ENCODE peak calls at places on chromosomes 5 and 9, in six cellular contexts. A is A549, Y is fibroblast of lung, E is hepatocyte, P is Peyer's patch, W is right atrium auricular region. Z is an unnamed sample.
A peak's percentile ranks its signal among the peaks of the same experiment; 100 is the strongest.

GRCh38 chr5:26227245-26227644 is 811.1 kb downstream of the CDH9 start:
- DNase-seq in A (no peak), Y (no peak), E (no peak), P (no peak), W (no peak), Z (no peak)

GRCh38 chr5:171579849-171580505 is 160.5 kb downstream of the FGF18 start:
- DNase-seq in A (no peak), Y (no peak), E (no peak), P (no peak), W (no peak), Z (no peak)

GRCh38 chr5:67118050-67118620 is 78.5 kb downstream of the CD180 start:
- DNase-seq in A (no peak), Y (no peak), E (no peak), P (no peak), W (no peak), Z (no peak)

GRCh38 chr5:10329421-10329807 is 21.7 kb upstream of the CMBL start:
- DNase-seq in A (no peak), Y (no peak), E (no peak), P (no peak), W (no peak), Z (no peak)

GRCh38 chr5:15495026-15495425 is 5.0 kb upstream of the FBXL7 start:
- DNase-seq in A (no peak), Y (peak; percentile 11), E (no peak), P (no peak), W (no peak), Z (peak; percentile 54)

GRCh38 chr5:150801117-150801927 is 22.8 kb downstream of the SMIM3 start:
- DNase-seq in A (peak; percentile 59), Y (peak; percentile 53), E (peak; percentile 83), P (no peak), W (no peak), Z (peak; percentile 35)

GRCh38 chr9:33852216-33852826 is 35.4 kb downstream of the UBE2R2 start:
- DNase-seq in A (peak; percentile 47), Y (peak; percentile 23), E (peak; percentile 61), P (peak; percentile 70), W (peak; percentile 82), Z (peak; percentile 74)

GRCh38 chr9:33438926-33439511 is 8.4 kb downstream of the AQP3 start:
- DNase-seq in A (no peak), Y (no peak), E (no peak), P (no peak), W (no peak), Z (no peak)

GRCh38 chr5:11520241-11520929 is 383.9 kb downstream of the CTNND2 start:
- DNase-seq in A (no peak), Y (no peak), E (no peak), P (no peak), W (no peak), Z (no peak)

GRCh38 chr5:135364416-135365262 is 34.4 kb downstream of the MACROH2A1 start:
- DNase-seq in A (no peak), Y (no peak), E (no peak), P (no peak), W (no peak), Z (no peak)

GRCh38 chr9:32839013-32839442 is 55.7 kb downstream of the TMEM215 start:
- DNase-seq in A (no peak), Y (no peak), E (no peak), P (no peak), W (no peak), Z (no peak)

GRCh38 chr9:89376741-89377140 is 58.4 kb downstream of the SECISBP2 start:
- DNase-seq in A (no peak), Y (no peak), E (no peak), P (no peak), W (no peak), Z (no peak)

GRCh38 chr9:108374606-108375005 is 481.2 kb downstream of the ACTL7B start:
- DNase-seq in A (no peak), Y (no peak), E (no peak), P (no peak), W (no peak), Z (no peak)

GRCh38 chr9:18437315-18438200 is 36.4 kb upstream of the ADAMTSL1 start:
- DNase-seq in A (no peak), Y (peak; percentile 50), E (peak; percentile 39), P (no peak), W (peak; percentile 71), Z (peak; percentile 10)

GRCh38 chr5:28648108-28648507 is 1609.7 kb upstream of the CDH9 start:
- DNase-seq in A (peak; percentile 19), Y (peak; percentile 35), E (no peak), P (no peak), W (no peak), Z (no peak)

GRCh38 chr9:111917980-111918379 is 21.4 kb downstream of the UGCG start:
- DNase-seq in A (no peak), Y (no peak), E (no peak), P (no peak), W (no peak), Z (no peak)

GRCh38 chr9:130316406-130316805 is 50.8 kb downstream of the HMCN2 start:
- DNase-seq in A (no peak), Y (no peak), E (no peak), P (no peak), W (no peak), Z (no peak)

GRCh38 chr5:140174472-140175366 is at the start of gene CYSTM1:
- DNase-seq in A (peak; percentile 92), Y (peak; percentile 91), E (peak; percentile 100), P (peak; percentile 96), W (peak; percentile 98), Z (peak; percentile 98)

GRCh38 chr9:127779136-127779981 is 893 bp upstream of the SH2D3C start:
- DNase-seq in A (no peak), Y (no peak), E (no peak), P (peak; percentile 87), W (no peak), Z (no peak)

GRCh38 chr5:119435436-119436132 is 16.7 kb upstream of the HSD17B4 start:
- DNase-seq in A (peak; percentile 33), Y (peak; percentile 45), E (peak; percentile 76), P (peak; percentile 94), W (peak; percentile 61), Z (peak; percentile 66)

GRCh38 chr5:9348296-9348996 is 197.4 kb downstream of the SEMA5A start:
- DNase-seq in A (no peak), Y (peak; percentile 94), E (no peak), P (no peak), W (no peak), Z (no peak)

GRCh38 chr5:1318659-1319251 is 23.9 kb upstream of the TERT start:
- DNase-seq in A (no peak), Y (no peak), E (no peak), P (no peak), W (no peak), Z (no peak)

GRCh38 chr5:1246711-1247431 is 21.7 kb downstream of the SLC6A18 start:
- DNase-seq in A (peak; percentile 26), Y (peak; percentile 18), E (peak; percentile 81), P (no peak), W (no peak), Z (no peak)

DNA sequence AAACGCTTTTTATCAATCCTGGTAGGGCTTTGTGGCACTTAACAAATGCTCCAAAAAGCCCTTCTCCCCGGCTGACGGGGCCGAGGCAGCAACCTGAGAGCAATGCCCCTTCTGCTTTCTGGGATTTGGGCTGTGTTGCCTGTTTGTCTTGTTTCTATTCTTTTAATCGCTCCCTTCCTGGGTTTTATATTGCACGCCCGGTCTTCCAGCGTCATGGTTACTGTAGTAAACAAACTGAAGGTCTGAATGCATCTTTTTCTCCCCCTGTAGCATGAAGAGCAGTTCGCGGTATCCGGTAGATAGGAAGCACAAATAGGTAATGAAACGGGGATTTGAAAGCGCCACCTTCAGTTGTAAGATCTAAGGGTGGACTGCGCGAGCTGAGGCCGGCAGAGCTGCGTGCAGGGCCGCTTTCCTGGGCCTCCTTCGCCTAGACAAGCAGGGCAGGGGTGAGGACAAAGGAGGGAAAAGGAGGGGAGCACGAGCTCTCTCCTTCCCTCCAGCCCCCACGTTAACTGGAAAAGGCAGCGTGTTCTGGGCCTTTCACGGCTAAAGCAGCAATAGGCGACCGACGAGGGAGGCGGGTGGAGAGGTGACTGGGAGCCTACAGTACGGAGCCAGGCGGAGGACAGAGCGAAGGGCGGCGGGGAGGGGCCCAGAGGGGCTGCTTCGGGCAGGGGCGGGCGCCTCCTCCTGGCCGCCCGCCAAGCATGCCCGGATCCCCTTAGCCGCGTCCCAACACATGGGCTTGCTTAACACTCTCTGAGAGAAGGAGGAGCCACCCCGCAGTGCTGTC is 49.3 kb upstream of the ZNF366 start:
- DNase-seq in A (peak; percentile 45), Y (peak; percentile 61), E (peak; percentile 90), P (peak; percentile 42), W (peak; percentile 63), Z (peak; percentile 75)
- H3K4me3 ChIP-seq in A (peak overlapping the region; percentile 39), Y (no peak overlapping the region), E (peak overlapping the region; percentile 18), P (peak overlapping the region; percentile 29), W (peak overlapping the region; percentile 43), Z (peak overlapping the region; percentile 36)

DNA sequence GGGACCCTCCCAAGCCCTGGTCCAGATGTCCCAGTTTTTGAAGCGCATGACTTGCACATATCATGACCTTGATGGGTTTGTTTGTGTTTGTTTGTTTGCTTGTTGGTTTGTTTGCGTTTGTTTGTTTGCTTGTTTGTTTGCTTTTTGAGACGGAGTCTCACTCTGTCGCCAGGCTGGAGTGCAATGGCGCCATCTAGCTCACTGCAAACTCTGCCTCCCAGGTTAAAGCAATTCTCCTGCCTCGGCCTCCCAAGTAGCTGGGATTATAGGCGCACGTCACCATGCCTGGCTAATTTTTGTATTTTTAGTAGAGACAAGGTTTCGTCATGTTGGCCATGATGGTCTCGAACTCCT is 13.0 kb upstream of the UBAC1 start:
- DNase-seq in A (no peak), Y (no peak), E (no peak), P (no peak), W (no peak), Z (no peak)
- TF ChIP-seq CTCF in A (no peak), Y (no peak), E (no peak), P (no peak), W (no peak), Z (peak; percentile 45)

GRCh38 chr5:149262315-149262714 is 9.3 kb upstream of the AFAP1L1 start:
- DNase-seq in A (no peak), Y (peak; percentile 12), E (no peak), P (no peak), W (no peak), Z (no peak)

GRCh38 chr5:149267241-149267973 is 4.3 kb upstream of the AFAP1L1 start:
- DNase-seq in A (no peak), Y (peak; percentile 32), E (no peak), P (no peak), W (no peak), Z (no peak)

GRCh38 chr5:149268928-149269557 is 2.6 kb upstream of the AFAP1L1 start:
- DNase-seq in A (peak; percentile 67), Y (peak; percentile 50), E (peak; percentile 75), P (no peak), W (no peak), Z (no peak)

GRCh38 chr5:149264432-149265069 is 7.1 kb upstream of the AFAP1L1 start:
- DNase-seq in A (peak; percentile 23), Y (no peak), E (peak; percentile 77), P (no peak), W (no peak), Z (peak; percentile 26)

DNA sequence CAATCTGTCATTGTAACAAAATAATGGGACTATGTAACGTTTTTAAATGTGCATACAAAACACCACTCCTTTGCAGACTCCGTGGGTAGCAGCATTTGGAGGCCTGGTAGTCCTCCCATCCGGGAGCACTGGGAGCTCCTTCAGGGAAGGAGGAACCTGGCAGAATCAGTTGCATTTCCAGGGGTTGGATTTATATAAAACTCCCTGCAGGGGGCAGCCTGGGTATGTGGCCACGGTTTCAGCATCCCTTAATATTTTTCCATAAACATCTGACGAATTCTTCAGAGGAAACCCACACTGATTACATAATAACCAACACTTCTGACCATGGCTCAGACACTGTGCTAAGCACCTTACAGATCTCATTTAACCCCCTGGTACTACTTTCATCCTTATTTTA is 6.1 kb upstream of the AFAP1L1 start:
- DNase-seq in A (peak; percentile 22), Y (peak; percentile 49), E (peak; percentile 16), P (no peak), W (no peak), Z (peak; percentile 17)
- H3K4me1 ChIP-seq in A (no peaks in the 10 kb centered on the region), Y (no peaks in the 10 kb centered on the region), E (no peaks in the 10 kb centered on the region), P (no peaks in the 10 kb centered on the region), W (no peaks in the 10 kb centered on the region), Z (no peaks in the 10 kb centered on the region)

GRCh38 chr5:142645456-142645855 is 40.4 kb downstream of the FGF1 start:
- DNase-seq in A (no peak), Y (no peak), E (no peak), P (no peak), W (no peak), Z (no peak)
- H3K4me3 ChIP-seq in A (no peak overlapping the region), Y (no peak overlapping the region), E (no peak overlapping the region), P (no peak overlapping the region), W (no peak overlapping the region), Z (no peak overlapping the region)